ENCODE peak calls at places on chromosomes 6 and 20, in seven cellular contexts. One of them, this sample, is unnamed. For H3K4me1, the result is how much of the 10 kb centered on the place peaks cover.

GRCh38 chr20:34575271-34575670 is 16.8 kb downstream of the MAP1LC3A start:
- DNase-seq in sigmoid colon: no peak
- DNase-seq in PC-3: no peak
- DNase-seq in right atrium auricular region: no peak
- DNase-seq in A549: no peak
- DNase-seq in fibroblast of lung: no peak
- DNase-seq in thyroid gland: no peak
- DNase-seq in this sample: no peak

GRCh38 chr20:38426006-38426405 is 9.1 kb downstream of the SNHG17 start:
- DNase-seq in sigmoid colon: no peak
- DNase-seq in PC-3: peak
- DNase-seq in right atrium auricular region: no peak
- DNase-seq in A549: peak
- DNase-seq in fibroblast of lung: peak
- DNase-seq in thyroid gland: no peak
- DNase-seq in this sample: no peak

GRCh38 chr20:63811491-63811875 is 19.6 kb downstream of the ZBTB46 start:
- DNase-seq in sigmoid colon: no peak
- DNase-seq in PC-3: no peak
- DNase-seq in right atrium auricular region: no peak
- DNase-seq in A549: no peak
- DNase-seq in fibroblast of lung: no peak
- DNase-seq in thyroid gland: no peak
- DNase-seq in this sample: no peak

GRCh38 chr6:28769626-28770402 is 154.0 kb downstream of the TRIM27 start:
- DNase-seq in sigmoid colon: no peak
- DNase-seq in PC-3: peak
- DNase-seq in right atrium auricular region: no peak
- DNase-seq in A549: peak
- DNase-seq in fibroblast of lung: peak
- DNase-seq in thyroid gland: no peak
- DNase-seq in this sample: no peak

GRCh38 chr20:54061106-54061881 is 9.1 kb downstream of the BCAS1 start:
- DNase-seq in sigmoid colon: no peak
- DNase-seq in PC-3: no peak
- DNase-seq in right atrium auricular region: no peak
- DNase-seq in A549: no peak
- DNase-seq in fibroblast of lung: peak
- DNase-seq in thyroid gland: no peak
- DNase-seq in this sample: no peak

GRCh38 chr6:89302195-89302770 is 12.8 kb downstream of the GABRR2 start:
- DNase-seq in sigmoid colon: no peak
- DNase-seq in PC-3: no peak
- DNase-seq in right atrium auricular region: no peak
- DNase-seq in A549: no peak
- DNase-seq in fibroblast of lung: no peak
- DNase-seq in thyroid gland: no peak
- DNase-seq in this sample: no peak

GRCh38 chr20:58696411-58696961 is 3.9 kb downstream of the NPEPL1 start:
- DNase-seq in sigmoid colon: peak
- DNase-seq in PC-3: no peak
- DNase-seq in right atrium auricular region: no peak
- DNase-seq in A549: no peak
- DNase-seq in fibroblast of lung: no peak
- DNase-seq in thyroid gland: no peak
- DNase-seq in this sample: no peak

GRCh38 chr6:160391419-160392116 is 43.4 kb downstream of the SLC22A3 start:
- DNase-seq in sigmoid colon: peak
- DNase-seq in PC-3: peak
- DNase-seq in right atrium auricular region: no peak
- DNase-seq in A549: peak
- DNase-seq in fibroblast of lung: peak
- DNase-seq in thyroid gland: no peak
- DNase-seq in this sample: no peak

GRCh38 chr6:167115054-167115453 is 7.8 kb upstream of the CCR6 start:
- DNase-seq in sigmoid colon: no peak
- DNase-seq in PC-3: no peak
- DNase-seq in right atrium auricular region: no peak
- DNase-seq in A549: no peak
- DNase-seq in fibroblast of lung: no peak
- DNase-seq in thyroid gland: no peak
- DNase-seq in this sample: no peak

GRCh38 chr6:134312038-134312660 is 5.8 kb downstream of the SGK1 start:
- DNase-seq in sigmoid colon: no peak
- DNase-seq in PC-3: no peak
- DNase-seq in right atrium auricular region: no peak
- DNase-seq in A549: no peak
- DNase-seq in fibroblast of lung: no peak
- DNase-seq in thyroid gland: no peak
- DNase-seq in this sample: no peak

GRCh38 chr20:723756-724155 is 44.5 kb downstream of the SLC52A3 start:
- DNase-seq in sigmoid colon: no peak
- DNase-seq in PC-3: peak
- DNase-seq in right atrium auricular region: no peak
- DNase-seq in A549: no peak
- DNase-seq in fibroblast of lung: no peak
- DNase-seq in thyroid gland: no peak
- DNase-seq in this sample: no peak

GRCh38 chr6:157860505-157860991 is 37.5 kb downstream of the SNX9 start:
- DNase-seq in sigmoid colon: no peak
- DNase-seq in PC-3: peak
- DNase-seq in right atrium auricular region: no peak
- DNase-seq in A549: no peak
- DNase-seq in fibroblast of lung: peak
- DNase-seq in thyroid gland: no peak
- DNase-seq in this sample: peak

GRCh38 chr6:130587778-130588520 is 222.1 kb downstream of the TMEM200A start:
- DNase-seq in sigmoid colon: no peak
- DNase-seq in PC-3: peak
- DNase-seq in right atrium auricular region: no peak
- DNase-seq in A549: no peak
- DNase-seq in fibroblast of lung: peak
- DNase-seq in thyroid gland: no peak
- DNase-seq in this sample: no peak

GRCh38 chr6:11241793-11242201 is 9.3 kb upstream of the NEDD9 start:
- DNase-seq in sigmoid colon: peak
- DNase-seq in PC-3: no peak
- DNase-seq in right atrium auricular region: peak
- DNase-seq in A549: no peak
- DNase-seq in fibroblast of lung: peak
- DNase-seq in thyroid gland: peak
- DNase-seq in this sample: no peak

GRCh38 chr20:21029356-21029755 is 76.8 kb downstream of the LINC00237 start:
- DNase-seq in sigmoid colon: no peak
- DNase-seq in PC-3: no peak
- DNase-seq in right atrium auricular region: no peak
- DNase-seq in A549: no peak
- DNase-seq in fibroblast of lung: no peak
- DNase-seq in thyroid gland: peak
- DNase-seq in this sample: no peak

GRCh38 chr20:8787090-8787489 is 281.8 kb upstream of the PLCB4 start:
- DNase-seq in sigmoid colon: no peak
- DNase-seq in PC-3: no peak
- DNase-seq in right atrium auricular region: no peak
- DNase-seq in A549: no peak
- DNase-seq in fibroblast of lung: no peak
- DNase-seq in thyroid gland: no peak
- DNase-seq in this sample: no peak

GRCh38 chr6:113110211-113110610 is 746.9 kb upstream of the MARCKS start:
- DNase-seq in sigmoid colon: no peak
- DNase-seq in PC-3: no peak
- DNase-seq in right atrium auricular region: no peak
- DNase-seq in A549: no peak
- DNase-seq in fibroblast of lung: no peak
- DNase-seq in thyroid gland: no peak
- DNase-seq in this sample: no peak

GRCh38 chr20:62925420-62926228 is 681 bp downstream of the DIDO1 start:
- DNase-seq in sigmoid colon: no peak
- DNase-seq in PC-3: peak
- DNase-seq in right atrium auricular region: no peak
- DNase-seq in A549: peak
- DNase-seq in fibroblast of lung: peak
- DNase-seq in thyroid gland: peak
- DNase-seq in this sample: peak

GRCh38 chr6:45608252-45608911 is 230.6 kb upstream of the SUPT3H start:
- DNase-seq in sigmoid colon: no peak
- DNase-seq in PC-3: peak
- DNase-seq in right atrium auricular region: no peak
- DNase-seq in A549: no peak
- DNase-seq in fibroblast of lung: no peak
- DNase-seq in thyroid gland: no peak
- DNase-seq in this sample: no peak

GRCh38 chr6:26185004-26185403 is 97.8 kb downstream of the HFE start:
- DNase-seq in sigmoid colon: no peak
- DNase-seq in PC-3: no peak
- DNase-seq in right atrium auricular region: no peak
- DNase-seq in A549: no peak
- DNase-seq in fibroblast of lung: no peak
- DNase-seq in thyroid gland: no peak
- DNase-seq in this sample: no peak

GRCh38 chr6:27839303-27840081 is 72.7 kb downstream of the OR2B2 start:
- DNase-seq in sigmoid colon: no peak
- DNase-seq in PC-3: peak
- DNase-seq in right atrium auricular region: peak
- DNase-seq in A549: peak
- DNase-seq in fibroblast of lung: peak
- DNase-seq in thyroid gland: peak
- DNase-seq in this sample: no peak

GRCh38 chr6:2931055-2931454 is 27.9 kb upstream of the SERPINB9 start:
- DNase-seq in sigmoid colon: no peak
- DNase-seq in PC-3: no peak
- DNase-seq in right atrium auricular region: no peak
- DNase-seq in A549: no peak
- DNase-seq in fibroblast of lung: no peak
- DNase-seq in thyroid gland: no peak
- DNase-seq in this sample: no peak

GRCh38 chr20:21509597-21510331 is 4.1 kb downstream of the NKX2-2 start:
- DNase-seq in sigmoid colon: no peak
- DNase-seq in PC-3: no peak
- DNase-seq in right atrium auricular region: no peak
- DNase-seq in A549: peak
- DNase-seq in fibroblast of lung: peak
- DNase-seq in thyroid gland: no peak
- DNase-seq in this sample: no peak

GRCh38 chr6:80366721-80367120 is 260.2 kb downstream of the BCKDHB start:
- DNase-seq in sigmoid colon: no peak
- DNase-seq in PC-3: no peak
- DNase-seq in right atrium auricular region: no peak
- DNase-seq in A549: no peak
- DNase-seq in fibroblast of lung: peak
- DNase-seq in thyroid gland: peak
- DNase-seq in this sample: no peak

DNA sequence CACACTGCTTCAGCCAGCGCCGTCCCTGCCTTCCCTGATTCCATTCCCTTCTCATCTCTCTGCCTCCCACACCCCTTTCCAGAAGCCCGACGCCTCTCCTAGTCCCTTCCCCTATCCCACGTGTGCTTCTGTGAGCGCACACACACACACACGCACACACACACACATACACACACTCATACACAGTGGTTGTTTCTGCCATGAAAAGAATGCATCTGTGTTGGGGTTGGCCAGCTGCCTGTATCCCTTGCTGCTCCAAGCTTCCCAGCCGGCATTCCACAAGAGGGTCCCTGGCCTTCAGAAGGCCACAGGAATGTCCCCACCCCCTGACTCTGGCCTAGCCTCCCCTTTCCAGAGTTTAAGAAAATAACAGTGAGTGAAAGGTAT is 51.7 kb downstream of the MOCS1 start:
- DNase-seq in sigmoid colon: peak
- DNase-seq in PC-3: no peak
- DNase-seq in right atrium auricular region: peak
- DNase-seq in A549: no peak
- DNase-seq in fibroblast of lung: peak
- DNase-seq in thyroid gland: peak
- DNase-seq in this sample: no peak
- H3K4me1 ChIP-seq in sigmoid colon: under half
- H3K4me1 ChIP-seq in PC-3: under half
- H3K4me1 ChIP-seq in right atrium auricular region: under half
- H3K4me1 ChIP-seq in A549: under half
- H3K4me1 ChIP-seq in fibroblast of lung: under half
- H3K4me1 ChIP-seq in thyroid gland: under half
- H3K4me1 ChIP-seq in this sample: under half

GRCh38 chr6:49514571-49515484 is 15.1 kb downstream of the GLYATL3 start:
- DNase-seq in sigmoid colon: no peak
- DNase-seq in PC-3: peak
- DNase-seq in right atrium auricular region: no peak
- DNase-seq in A549: no peak
- DNase-seq in fibroblast of lung: no peak
- DNase-seq in thyroid gland: no peak
- DNase-seq in this sample: no peak
- H3K27ac ChIP-seq in sigmoid colon: no peak
- H3K27ac ChIP-seq in PC-3: peak
- H3K27ac ChIP-seq in right atrium auricular region: no peak
- H3K27ac ChIP-seq in A549: no peak
- H3K27ac ChIP-seq in fibroblast of lung: no peak
- H3K27ac ChIP-seq in thyroid gland: no peak
- H3K27ac ChIP-seq in this sample: no peak

DNA sequence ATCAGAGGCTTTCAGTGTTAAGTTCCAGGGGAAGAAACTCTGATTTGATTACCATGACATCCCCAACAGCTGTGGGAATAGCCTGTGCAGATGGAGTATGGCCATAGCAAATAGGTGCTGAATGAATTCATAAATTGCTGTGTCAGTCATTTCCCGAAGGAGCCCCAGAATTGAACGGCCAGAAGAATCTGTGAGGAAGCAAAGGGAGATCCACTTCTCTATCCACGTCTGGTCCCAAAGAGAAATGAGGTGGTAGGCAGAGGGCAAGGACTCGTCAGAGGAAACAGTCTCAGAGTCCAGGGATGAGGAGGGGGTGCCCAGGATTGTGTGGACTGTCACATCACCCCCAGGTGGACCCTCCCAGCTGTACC is 3.1 kb upstream of the TAF8 start:
- DNase-seq in sigmoid colon: peak
- DNase-seq in PC-3: no peak
- DNase-seq in right atrium auricular region: no peak
- DNase-seq in A549: no peak
- DNase-seq in fibroblast of lung: no peak
- DNase-seq in thyroid gland: no peak
- DNase-seq in this sample: no peak
- H3K4me3 ChIP-seq in sigmoid colon: peak
- H3K4me3 ChIP-seq in PC-3: no peak
- H3K4me3 ChIP-seq in right atrium auricular region: peak
- H3K4me3 ChIP-seq in A549: peak
- H3K4me3 ChIP-seq in fibroblast of lung: peak
- H3K4me3 ChIP-seq in thyroid gland: peak
- H3K4me3 ChIP-seq in this sample: peak

GRCh38 chr6:13260831-13261230 is 67.5 kb downstream of the TBC1D7 start:
- DNase-seq in sigmoid colon: no peak
- DNase-seq in PC-3: no peak
- DNase-seq in right atrium auricular region: no peak
- DNase-seq in A549: no peak
- DNase-seq in fibroblast of lung: no peak
- DNase-seq in thyroid gland: no peak
- DNase-seq in this sample: no peak
- H3K4me1 ChIP-seq in sigmoid colon: under half
- H3K4me1 ChIP-seq in PC-3: under half
- H3K4me1 ChIP-seq in right atrium auricular region: under half
- H3K4me1 ChIP-seq in A549: under half
- H3K4me1 ChIP-seq in fibroblast of lung: under half
- H3K4me1 ChIP-seq in thyroid gland: under half
- H3K4me1 ChIP-seq in this sample: under half

GRCh38 chr6:551405-551804 is 105.5 kb downstream of the HUS1B start:
- DNase-seq in sigmoid colon: no peak
- DNase-seq in PC-3: peak
- DNase-seq in right atrium auricular region: no peak
- DNase-seq in A549: peak
- DNase-seq in fibroblast of lung: peak
- DNase-seq in thyroid gland: no peak
- DNase-seq in this sample: no peak
- H3K27ac ChIP-seq in sigmoid colon: no peak
- H3K27ac ChIP-seq in PC-3: no peak
- H3K27ac ChIP-seq in right atrium auricular region: no peak
- H3K27ac ChIP-seq in A549: no peak
- H3K27ac ChIP-seq in fibroblast of lung: no peak
- H3K27ac ChIP-seq in thyroid gland: no peak
- H3K27ac ChIP-seq in this sample: no peak